ENCODE peak calls at places on chromosomes 2 and 18, in four cellular contexts. One of them, this sample, is unnamed. For H3K27me3, the result is how much of the 10 kb centered on the place peaks cover.

GRCh38 chr2:143730155-143730949 is 601.1 kb downstream of the ARHGAP15 start:
- DNase-seq in DND-41: no peak
- DNase-seq in heart right ventricle: no peak
- DNase-seq in fibroblast of lung: no peak
- DNase-seq in this sample: peak

GRCh38 chr2:73830871-73831401 is 2.2 kb downstream of the STAMBP start:
- DNase-seq in DND-41: no peak
- DNase-seq in heart right ventricle: no peak
- DNase-seq in fibroblast of lung: peak
- DNase-seq in this sample: no peak

GRCh38 chr18:79518028-79518682 is 122.4 kb downstream of the NFATC1 start:
- DNase-seq in DND-41: no peak
- DNase-seq in heart right ventricle: no peak
- DNase-seq in fibroblast of lung: no peak
- DNase-seq in this sample: no peak

GRCh38 chr2:32792416-32792815 is 154.3 kb upstream of the LTBP1 start:
- DNase-seq in DND-41: no peak
- DNase-seq in heart right ventricle: peak
- DNase-seq in fibroblast of lung: no peak
- DNase-seq in this sample: no peak

GRCh38 chr2:44107086-44107740 is 61.5 kb upstream of the PPM1B start:
- DNase-seq in DND-41: no peak
- DNase-seq in heart right ventricle: no peak
- DNase-seq in fibroblast of lung: no peak
- DNase-seq in this sample: no peak

GRCh38 chr2:212227755-212228154 is 310.8 kb downstream of the ERBB4 start:
- DNase-seq in DND-41: no peak
- DNase-seq in heart right ventricle: no peak
- DNase-seq in fibroblast of lung: peak
- DNase-seq in this sample: no peak

GRCh38 chr2:225041210-225041870 is 928 bp downstream of the DOCK10 start:
- DNase-seq in DND-41: peak
- DNase-seq in heart right ventricle: peak
- DNase-seq in fibroblast of lung: peak
- DNase-seq in this sample: peak

GRCh38 chr18:56569391-56569790 is 69.0 kb downstream of the TXNL1 start:
- DNase-seq in DND-41: no peak
- DNase-seq in heart right ventricle: no peak
- DNase-seq in fibroblast of lung: no peak
- DNase-seq in this sample: no peak

GRCh38 chr2:2014251-2014761 is 270.0 kb upstream of the PXDN start:
- DNase-seq in DND-41: no peak
- DNase-seq in heart right ventricle: peak
- DNase-seq in fibroblast of lung: no peak
- DNase-seq in this sample: no peak

GRCh38 chr18:75521808-75522207 is 94.3 kb upstream of the SMIM21 start:
- DNase-seq in DND-41: no peak
- DNase-seq in heart right ventricle: no peak
- DNase-seq in fibroblast of lung: no peak
- DNase-seq in this sample: no peak

GRCh38 chr2:216149741-216150140 is 40.6 kb downstream of the XRCC5 start:
- DNase-seq in DND-41: no peak
- DNase-seq in heart right ventricle: no peak
- DNase-seq in fibroblast of lung: no peak
- DNase-seq in this sample: no peak

GRCh38 chr2:119086327-119086726 is 72.2 kb downstream of the C1QL2 start:
- DNase-seq in DND-41: no peak
- DNase-seq in heart right ventricle: no peak
- DNase-seq in fibroblast of lung: no peak
- DNase-seq in this sample: no peak

DNA sequence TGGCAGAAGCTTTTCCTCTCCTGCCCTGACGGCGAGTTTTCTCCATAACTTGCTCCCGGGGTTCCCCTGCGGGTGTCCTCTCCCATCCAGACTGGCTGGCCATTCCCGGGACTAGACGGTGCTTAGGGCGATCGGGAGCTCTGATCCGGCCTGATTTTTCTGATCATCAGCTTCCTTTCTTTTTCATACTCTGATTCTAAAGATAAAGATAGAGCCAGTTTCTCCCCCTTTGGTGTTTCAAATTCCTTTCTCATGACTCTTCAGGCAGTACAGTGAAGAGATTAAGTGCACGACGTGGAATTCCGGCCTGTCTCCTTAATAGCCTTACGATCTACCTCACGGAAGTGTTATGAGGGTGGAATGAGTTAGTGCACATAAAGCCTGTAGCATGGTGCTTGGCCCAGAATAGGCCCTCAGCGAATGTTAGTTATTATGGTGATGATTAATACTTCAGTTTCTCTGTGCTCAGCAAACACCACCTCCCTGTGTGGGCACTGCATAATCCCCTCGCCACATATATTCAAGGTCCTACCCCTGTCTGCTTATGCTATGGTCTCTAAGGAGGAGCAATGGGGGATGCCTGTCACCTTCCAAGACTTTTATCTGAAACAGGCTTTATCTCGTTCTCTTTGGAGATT is 254.9 kb downstream of the CDH2 start:
- DNase-seq in DND-41: no peak
- DNase-seq in heart right ventricle: no peak
- DNase-seq in fibroblast of lung: peak
- DNase-seq in this sample: no peak
- TF ChIP-seq CTCF in DND-41: no peak
- TF ChIP-seq CTCF in heart right ventricle: no peak
- TF ChIP-seq CTCF in fibroblast of lung: no peak
- TF ChIP-seq CTCF in this sample: no peak

DNA sequence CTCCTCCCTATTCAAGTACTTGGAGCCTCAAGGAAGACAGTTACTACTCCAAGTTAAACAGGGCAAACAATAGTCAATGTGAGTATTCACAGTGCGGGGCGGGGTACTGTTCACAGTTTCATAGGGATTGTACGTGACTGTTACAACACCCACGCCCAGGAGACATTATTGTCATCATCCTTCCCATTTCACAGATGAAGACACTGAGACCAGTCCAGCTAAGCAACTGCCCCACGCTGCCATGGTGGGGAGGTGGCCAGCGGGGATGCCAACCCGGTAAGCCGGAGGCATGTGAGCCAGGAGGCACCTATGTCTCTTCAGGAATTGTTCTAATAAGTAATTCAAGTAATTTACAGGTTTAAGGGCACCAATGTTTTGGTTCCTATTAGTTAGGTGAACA is 982 bp downstream of the HJURP start:
- DNase-seq in DND-41: no peak
- DNase-seq in heart right ventricle: no peak
- DNase-seq in fibroblast of lung: no peak
- DNase-seq in this sample: no peak
- H3K4me3 ChIP-seq in DND-41: peak
- H3K4me3 ChIP-seq in heart right ventricle: no peak
- H3K4me3 ChIP-seq in fibroblast of lung: peak
- H3K4me3 ChIP-seq in this sample: peak

GRCh38 chr2:233074106-233074505 is 14.0 kb downstream of the INPP5D start:
- DNase-seq in DND-41: no peak
- DNase-seq in heart right ventricle: no peak
- DNase-seq in fibroblast of lung: no peak
- DNase-seq in this sample: no peak

GRCh38 chr2:233076749-233077148 is 16.6 kb downstream of the INPP5D start:
- DNase-seq in DND-41: peak
- DNase-seq in heart right ventricle: no peak
- DNase-seq in fibroblast of lung: no peak
- DNase-seq in this sample: no peak

GRCh38 chr2:233075966-233076339 is 15.8 kb downstream of the INPP5D start:
- DNase-seq in DND-41: peak
- DNase-seq in heart right ventricle: no peak
- DNase-seq in fibroblast of lung: no peak
- DNase-seq in this sample: peak

GRCh38 chr2:233075141-233075965 is 15.2 kb downstream of the INPP5D start:
- DNase-seq in DND-41: peak
- DNase-seq in heart right ventricle: no peak
- DNase-seq in fibroblast of lung: no peak
- DNase-seq in this sample: no peak

GRCh38 chr2:233072838-233073237 is 12.7 kb downstream of the INPP5D start:
- DNase-seq in DND-41: no peak
- DNase-seq in heart right ventricle: no peak
- DNase-seq in fibroblast of lung: no peak
- DNase-seq in this sample: no peak
- H3K27me3 ChIP-seq in DND-41: under half
- H3K27me3 ChIP-seq in heart right ventricle: under half
- H3K27me3 ChIP-seq in fibroblast of lung: under half
- H3K27me3 ChIP-seq in this sample: under half

DNA sequence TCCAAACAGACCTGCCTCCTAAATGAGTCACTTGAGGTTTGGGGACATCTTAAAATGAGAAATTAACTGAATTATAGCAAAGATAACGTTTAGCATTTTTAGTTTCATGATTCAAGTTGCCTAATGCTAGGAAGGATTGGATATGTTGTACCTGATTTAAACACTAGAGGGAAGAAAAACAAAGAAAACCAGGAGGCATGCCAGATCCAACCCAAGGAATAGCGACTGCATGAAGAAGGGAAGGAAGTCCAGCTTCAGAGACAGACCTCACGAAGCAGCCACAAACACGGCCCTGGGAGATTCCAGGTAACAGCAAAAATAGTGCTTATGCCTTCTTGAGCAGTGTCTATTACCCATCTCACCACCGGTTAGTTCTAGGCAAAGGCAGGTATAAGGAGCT is 499.9 kb upstream of the SPHKAP start:
- DNase-seq in DND-41: no peak
- DNase-seq in heart right ventricle: no peak
- DNase-seq in fibroblast of lung: peak
- DNase-seq in this sample: no peak
- TF ChIP-seq CTCF in DND-41: peak
- TF ChIP-seq CTCF in heart right ventricle: peak
- TF ChIP-seq CTCF in fibroblast of lung: peak
- TF ChIP-seq CTCF in this sample: no peak

DNA sequence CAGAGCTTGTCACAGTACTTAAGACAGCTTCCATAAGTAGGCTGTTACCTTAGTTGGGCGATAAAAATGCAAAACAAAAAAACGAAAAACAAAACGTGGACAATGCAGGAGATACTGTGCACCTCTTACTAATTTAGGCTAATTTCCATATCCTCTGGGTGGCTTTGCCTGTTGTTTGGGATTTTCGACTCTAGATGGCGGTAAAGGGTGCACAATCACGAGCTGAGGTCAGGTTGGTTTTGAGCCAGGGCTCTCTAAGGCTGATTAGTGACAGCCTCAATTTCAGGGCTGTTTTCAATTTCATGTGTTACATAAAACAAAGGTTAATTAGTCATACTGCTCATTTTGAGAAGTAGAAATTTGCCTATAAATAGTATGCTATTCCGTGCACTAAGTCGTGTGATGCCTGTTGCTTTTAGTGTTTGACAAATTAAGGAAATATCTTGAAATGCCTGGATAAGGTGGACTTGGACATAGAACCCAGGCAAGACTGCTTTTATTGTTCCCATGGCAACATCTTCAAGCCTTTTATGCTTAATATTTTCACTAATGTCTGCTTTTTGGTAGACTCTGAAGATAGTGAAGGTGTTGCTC is 493.1 kb downstream of the SOCS6 start:
- DNase-seq in DND-41: peak
- DNase-seq in heart right ventricle: no peak
- DNase-seq in fibroblast of lung: peak
- DNase-seq in this sample: no peak
- H3K4me3 ChIP-seq in DND-41: no peak
- H3K4me3 ChIP-seq in heart right ventricle: no peak
- H3K4me3 ChIP-seq in fibroblast of lung: no peak
- H3K4me3 ChIP-seq in this sample: no peak

This sample was measured in GM06990.